ENCODE peak calls at places on chromosomes 2 and 18, in six cellular contexts. C is AG10803; W is CD8-positive, alpha-beta T cell; H is MM.1S; L is vagina; D is neural progenitor cell. V is an unnamed sample.

GRCh38 chr18:991441-991840 is 86.8 kb downstream of the ADCYAP1 start:
- DNase-seq in H (no peak), D (no peak), W (no peak), L (no peak), C (no peak), V (no peak)

GRCh38 chr2:43343573-43344304 is 117.3 kb upstream of the ZFP36L2 start:
- DNase-seq in L (no peak), D (no peak), C (peak), W (no peak), H (no peak), V (peak)

GRCh38 chr2:60884795-60885194 is 3.4 kb downstream of the REL start:
- DNase-seq in W (no peak), H (no peak), L (no peak), C (peak), D (no peak), V (no peak)

GRCh38 chr18:47120428-47120827 is 29.9 kb downstream of the HDHD2 start:
- DNase-seq in L (no peak), H (no peak), W (no peak), D (no peak), C (no peak), V (no peak)

GRCh38 chr2:10452334-10452733 is 4.2 kb upstream of the ODC1 start:
- DNase-seq in C (peak), L (no peak), W (no peak), H (no peak), D (no peak), V (peak)

GRCh38 chr18:67705748-67706147 is 189.2 kb upstream of the DSEL start:
- DNase-seq in L (no peak), D (peak), H (no peak), C (no peak), W (no peak), V (no peak)

GRCh38 chr2:195548198-195548940 is 108.7 kb upstream of the SLC39A10 start:
- DNase-seq in D (no peak), W (no peak), L (no peak), C (no peak), H (no peak), V (no peak)

GRCh38 chr18:27921392-27921791 is 255.5 kb downstream of the CDH2 start:
- DNase-seq in W (no peak), C (no peak), D (peak), L (no peak), H (no peak), V (no peak)

GRCh38 chr2:240463866-240464481 is 28.5 kb downstream of the GPC1 start:
- DNase-seq in C (no peak), H (no peak), D (no peak), L (peak), W (no peak), V (no peak)

DNA sequence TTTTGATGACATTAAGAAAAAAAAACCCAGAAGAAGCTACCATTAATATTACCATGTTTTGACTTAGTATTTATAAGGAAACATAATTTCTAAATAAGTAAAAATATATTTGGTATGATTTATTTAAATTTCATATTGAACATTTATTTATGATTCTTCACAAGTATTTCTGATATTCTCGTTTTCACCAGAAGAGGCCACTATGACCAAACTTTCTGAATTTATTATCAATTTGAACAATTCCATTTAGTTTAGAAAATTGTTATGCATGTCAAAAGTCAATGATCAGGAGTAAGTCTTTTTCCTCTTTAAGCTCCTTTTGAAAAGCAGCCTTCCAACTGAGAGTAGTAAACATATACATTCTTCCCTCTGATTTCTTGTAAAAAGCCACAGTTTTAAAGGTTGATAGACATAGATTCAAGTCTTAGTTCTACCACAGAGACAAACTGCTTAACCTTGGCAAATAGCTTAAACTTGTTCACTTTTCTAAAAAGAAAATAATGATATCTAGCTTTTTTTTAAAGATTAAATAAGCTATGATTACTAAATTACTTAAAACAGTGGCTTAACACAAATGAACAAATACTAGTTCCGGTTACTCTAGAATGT is 329.9 kb downstream of the TRIB2 start:
- DNase-seq in D (no peak), L (no peak), W (no peak), C (peak), H (peak), V (peak)
- H3K4me3 ChIP-seq in D (no peak), L (no peak), W (no peak), C (no peak), H (no peak), V (no peak)

DNA sequence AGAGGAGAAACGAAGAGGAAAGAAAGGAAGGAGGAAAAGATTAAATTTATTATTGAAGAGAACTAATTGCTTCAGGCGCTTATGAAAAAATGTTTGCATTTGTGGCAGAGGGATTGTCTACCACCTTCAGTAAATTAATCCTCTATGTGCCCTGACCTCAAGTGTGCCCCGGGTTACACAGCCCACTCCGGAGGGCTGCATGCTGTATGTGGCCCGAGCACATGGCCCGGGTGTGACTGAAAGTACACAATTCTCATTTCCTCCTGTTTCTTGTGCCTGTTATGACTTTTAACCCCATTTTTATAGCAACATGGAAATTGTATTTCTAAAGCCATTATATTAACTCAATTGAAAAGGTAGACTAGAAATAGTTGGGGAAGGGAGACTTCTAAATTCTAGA is 38.8 kb downstream of the ZEB2 start:
- DNase-seq in H (no peak), L (no peak), D (no peak), C (no peak), W (no peak), V (no peak)
- H3K4me3 ChIP-seq in H (no peak), L (no peak), D (no peak), C (no peak), W (no peak), V (no peak)

GRCh38 chr2:221571108-221571390 is 1.1 kb downstream of the EPHA4 start:
- DNase-seq in D (no peak), W (no peak), L (no peak), H (no peak), C (peak), V (peak)

GRCh38 chr2:221568299-221568698 is 3.8 kb downstream of the EPHA4 start:
- DNase-seq in H (no peak), D (no peak), L (no peak), W (no peak), C (no peak), V (no peak)

GRCh38 chr2:221567809-221568208 is 4.3 kb downstream of the EPHA4 start:
- DNase-seq in C (no peak), D (no peak), L (no peak), W (no peak), H (no peak), V (peak)

GRCh38 chr2:221570321-221571107 is 1.6 kb downstream of the EPHA4 start:
- DNase-seq in C (peak), L (no peak), D (peak), H (no peak), W (peak), V (peak)

GRCh38 chr2:221569342-221570278 is 2.5 kb downstream of the EPHA4 start:
- DNase-seq in H (no peak), C (no peak), D (peak), L (no peak), W (no peak), V (no peak)
- H3K4me3 ChIP-seq in H (no peak), C (no peak), D (peak), L (peak), W (no peak), V (peak)

DNA sequence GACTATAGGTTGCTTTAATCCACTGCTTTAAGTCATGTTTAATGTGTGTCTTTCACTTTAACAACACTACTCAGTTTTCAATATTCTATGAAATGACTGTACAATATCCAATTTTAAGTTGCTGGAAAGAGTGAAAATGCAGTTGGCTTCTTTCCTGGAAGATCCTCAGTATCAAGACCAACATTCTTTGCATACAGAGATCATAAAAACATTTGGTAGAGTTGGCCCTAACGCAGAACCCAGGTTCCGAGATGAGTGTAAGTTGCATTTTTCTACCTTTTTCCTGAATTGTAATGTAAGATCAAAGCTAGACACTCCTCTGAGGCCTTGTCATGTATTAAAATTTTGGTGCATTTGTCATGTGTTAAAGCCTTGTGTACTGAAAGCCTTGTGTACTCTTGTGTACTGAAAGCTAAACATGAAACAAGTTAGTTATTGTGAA is 42.9 kb upstream of the TNFRSF11A start:
- DNase-seq in D (no peak), C (peak), H (no peak), W (no peak), L (no peak), V (peak)
- H3K4me3 ChIP-seq in D (no peak), C (no peak), H (no peak), W (no peak), L (no peak), V (no peak)